ENCODE peak calls at places on chromosomes 13 and 19, in six cellular contexts. Y, K, F, H, O and U are unnamed samples.

GRCh38 chr19:47022541-47023447 is 3.2 kb downstream of the NPAS1 start:
- DNase-seq in Y (no peak), K (no peak), F (no peak), H (no peak), O (peak), U (no peak)

GRCh38 chr19:47609885-47610545 is 1.1 kb downstream of the BICRA start:
- DNase-seq in Y (peak), K (peak), F (peak), H (peak), O (peak), U (peak)

GRCh38 chr13:83184819-83185218 is 697.5 kb downstream of the SLITRK1 start:
- DNase-seq in Y (no peak), K (no peak), F (no peak), H (no peak), O (no peak), U (no peak)

GRCh38 chr13:50732712-50733111 is 110.8 kb downstream of the DLEU7 start:
- DNase-seq in Y (no peak), K (no peak), F (no peak), H (no peak), O (no peak), U (no peak)

GRCh38 chr19:38145627-38146026 is 78.4 kb downstream of the DPF1 start:
- DNase-seq in Y (no peak), K (no peak), F (no peak), H (no peak), O (no peak), U (no peak)

GRCh38 chr19:18780081-18780480 is 11.0 kb downstream of the COMP start:
- DNase-seq in Y (no peak), K (no peak), F (no peak), H (no peak), O (no peak), U (no peak)

GRCh38 chr13:52127783-52128702 is 830 bp downstream of the NEK5 start:
- DNase-seq in Y (peak), K (peak), F (peak), H (peak), O (peak), U (peak)

GRCh38 chr19:38596057-38596981 is 21.4 kb downstream of the MAP4K1 start:
- DNase-seq in Y (peak), K (peak), F (no peak), H (peak), O (peak), U (peak)

GRCh38 chr19:38713227-38713649 is 31.0 kb downstream of the CAPN12 start:
- DNase-seq in Y (no peak), K (no peak), F (no peak), H (no peak), O (no peak), U (no peak)

GRCh38 chr13:79541426-79542049 is 60.6 kb downstream of the NDFIP2 start:
- DNase-seq in Y (peak), K (no peak), F (peak), H (peak), O (peak), U (peak)

GRCh38 chr13:49810825-49811526 is 18.5 kb upstream of the KPNA3 start:
- DNase-seq in Y (peak), K (no peak), F (no peak), H (peak), O (no peak), U (no peak)

GRCh38 chr19:33644284-33644836 is 22.6 kb downstream of the CHST8 start:
- DNase-seq in Y (no peak), K (peak), F (no peak), H (no peak), O (no peak), U (no peak)

GRCh38 chr19:28482221-28482620 is 730.7 kb downstream of the UQCRFS1 start:
- DNase-seq in Y (no peak), K (no peak), F (no peak), H (no peak), O (no peak), U (no peak)

GRCh38 chr13:75901509-75901908 is 265.4 kb downstream of the LMO7 start:
- DNase-seq in Y (no peak), K (no peak), F (no peak), H (no peak), O (no peak), U (no peak)

GRCh38 chr13:112812306-112813034 is 122.6 kb downstream of the ATP11A start:
- DNase-seq in Y (no peak), K (no peak), F (no peak), H (no peak), O (no peak), U (no peak)

GRCh38 chr19:33048806-33049676 is 15.6 kb downstream of the RHPN2 start:
- DNase-seq in Y (peak), K (no peak), F (no peak), H (no peak), O (no peak), U (peak)

GRCh38 chr13:32911506-32911905 is 104.7 kb upstream of the KL start:
- DNase-seq in Y (peak), K (no peak), F (no peak), H (peak), O (peak), U (peak)

GRCh38 chr19:16660763-16661479 is at the start of gene TMEM38A:
- DNase-seq in Y (peak), K (peak), F (peak), H (no peak), O (peak), U (peak)

GRCh38 chr13:113365551-113365971 is 1.6 kb upstream of the GRTP1 start:
- DNase-seq in Y (no peak), K (no peak), F (no peak), H (no peak), O (no peak), U (no peak)

GRCh38 chr13:98129059-98129741 is 13.7 kb upstream of the FARP1 start:
- DNase-seq in Y (no peak), K (no peak), F (no peak), H (no peak), O (no peak), U (no peak)

GRCh38 chr19:1171755-1172352 is 2.2 kb downstream of the SBNO2 start:
- DNase-seq in Y (no peak), K (peak), F (no peak), H (no peak), O (peak), U (no peak)

GRCh38 chr13:27919934-27920676 is at the start of gene PDX1:
- DNase-seq in Y (peak), K (no peak), F (no peak), H (no peak), O (peak), U (peak)

GRCh38 chr13:33710924-33711323 is 107.0 kb upstream of the RFC3 start:
- DNase-seq in Y (no peak), K (no peak), F (no peak), H (no peak), O (peak), U (no peak)

GRCh38 chr19:47032171-47032811 is 12.7 kb downstream of the NPAS1 start:
- DNase-seq in Y (peak), K (peak), F (peak), H (no peak), O (peak), U (peak)

GRCh38 chr13:49443327-49443688 is 556 bp downstream of the CAB39L start:
- DNase-seq in Y (peak), K (no peak), F (no peak), H (peak), O (peak), U (no peak)

GRCh38 chr13:101838305-101838835 is 385.9 kb downstream of the ITGBL1 start:
- DNase-seq in Y (no peak), K (no peak), F (no peak), H (no peak), O (no peak), U (no peak)

GRCh38 chr13:44432595-44432994 is 59.0 kb downstream of the SERP2 start:
- DNase-seq in Y (no peak), K (no peak), F (no peak), H (no peak), O (no peak), U (no peak)

GRCh38 chr13:114063545-114064515 is 68.6 kb downstream of the RASA3 start:
- DNase-seq in Y (no peak), K (peak), F (no peak), H (no peak), O (peak), U (peak)

GRCh38 chr19:33470040-33470330 is 51.6 kb downstream of the PEPD start:
- DNase-seq in Y (no peak), K (peak), F (no peak), H (no peak), O (no peak), U (no peak)

GRCh38 chr13:44734204-44734707 is 158.1 kb upstream of the TSC22D1 start:
- DNase-seq in Y (no peak), K (peak), F (no peak), H (no peak), O (no peak), U (no peak)

GRCh38 chr19:48645652-48646191 is at the start of gene CA11:
- DNase-seq in Y (no peak), K (no peak), F (no peak), H (no peak), O (peak), U (peak)

DNA sequence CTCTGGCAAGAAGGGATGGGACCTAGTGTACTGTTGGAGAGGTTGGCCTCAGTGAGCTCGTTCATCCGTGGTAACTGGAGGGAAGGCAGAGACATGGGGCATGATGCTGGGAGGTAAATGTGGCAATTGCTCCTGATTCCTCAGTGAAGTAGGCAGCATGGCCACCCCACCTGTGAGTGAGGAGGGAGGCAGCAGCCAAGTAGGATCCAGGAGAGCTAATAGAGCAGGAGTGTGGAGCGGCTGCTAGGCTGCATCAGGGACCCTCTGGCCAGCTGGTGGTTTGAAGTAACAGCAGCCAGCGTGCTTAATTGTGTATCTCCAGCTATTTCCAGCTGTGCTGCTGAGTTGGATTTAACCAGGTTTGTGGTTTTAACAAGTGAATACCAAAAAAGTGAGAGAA is 24.7 kb downstream of the TM9SF2 start:
- DNase-seq in Y (no peak), K (no peak), F (no peak), H (no peak), O (no peak), U (no peak)
- H3K27ac ChIP-seq in Y (peak), K (no peak), F (no peak), H (no peak), O (no peak), U (no peak)

GRCh38 chr19:30448386-30449130 is 76.4 kb downstream of the ZNF536 start:
- DNase-seq in Y (no peak), K (no peak), F (no peak), H (no peak), O (peak), U (no peak)
- H3K4me3 ChIP-seq in Y (no peak), K (no peak), F (no peak), H (no peak), O (no peak), U (no peak)

GRCh38 chr19:45324349-45324907 is 1.8 kb upstream of the CKM start:
- DNase-seq in Y (no peak), K (no peak), F (no peak), H (no peak), O (no peak), U (no peak)
- H3K27ac ChIP-seq in Y (peak), K (no peak), F (no peak), H (no peak), O (no peak), U (no peak)

GRCh38 chr19:3293560-3293959 is 69.1 kb downstream of the CELF5 start:
- DNase-seq in Y (no peak), K (no peak), F (no peak), H (no peak), O (no peak), U (no peak)

GRCh38 chr19:3294080-3294850 is 69.8 kb downstream of the CELF5 start:
- DNase-seq in Y (no peak), K (no peak), F (no peak), H (no peak), O (no peak), U (no peak)

GRCh38 chr19:3296446-3296845 is 69.9 kb upstream of the NFIC start:
- DNase-seq in Y (no peak), K (no peak), F (no peak), H (no peak), O (no peak), U (no peak)

GRCh38 chr19:3295581-3295980 is 70.8 kb upstream of the NFIC start:
- DNase-seq in Y (no peak), K (no peak), F (no peak), H (no peak), O (no peak), U (no peak)

DNA sequence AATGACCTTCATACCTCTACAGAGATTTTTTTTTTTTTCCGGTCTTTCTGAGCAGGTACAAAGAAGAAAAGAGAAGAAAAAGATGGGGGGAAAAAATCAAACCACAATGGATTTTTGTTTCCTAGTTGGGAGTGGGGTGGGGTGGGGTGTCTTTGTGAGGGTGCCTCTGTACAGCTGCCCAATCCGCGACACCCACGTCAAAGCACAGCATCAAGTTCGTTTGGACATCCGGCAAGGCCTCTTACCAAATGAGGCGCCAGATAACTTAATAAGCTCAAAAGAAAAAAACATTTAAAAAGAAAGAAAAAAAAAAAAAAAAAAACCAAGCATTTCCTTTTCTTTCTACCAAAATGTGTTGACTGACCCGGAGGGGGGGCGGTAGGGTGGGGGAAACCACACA is 70.3 kb upstream of the NFIC start:
- DNase-seq in Y (no peak), K (no peak), F (no peak), H (no peak), O (no peak), U (no peak)
- H3K4me3 ChIP-seq in Y (no peak), K (no peak), F (no peak), H (no peak), O (no peak), U (no peak)

GRCh38 chr13:40984670-40985366 is 34.3 kb downstream of the ELF1 start:
- DNase-seq in Y (no peak), K (no peak), F (peak), H (no peak), O (no peak), U (peak)

GRCh38 chr13:40986328-40986856 is 32.7 kb downstream of the ELF1 start:
- DNase-seq in Y (no peak), K (no peak), F (no peak), H (peak), O (no peak), U (no peak)

GRCh38 chr13:40983725-40984669 is 35.1 kb downstream of the ELF1 start:
- DNase-seq in Y (no peak), K (no peak), F (no peak), H (no peak), O (no peak), U (no peak)

GRCh38 chr13:40987606-40988280 is 31.4 kb downstream of the ELF1 start:
- DNase-seq in Y (no peak), K (no peak), F (no peak), H (no peak), O (no peak), U (no peak)

GRCh38 chr13:40985596-40986327 is 33.4 kb downstream of the ELF1 start:
- DNase-seq in Y (no peak), K (no peak), F (no peak), H (no peak), O (no peak), U (no peak)
- H3K27ac ChIP-seq in Y (no peak), K (peak), F (peak), H (peak), O (no peak), U (peak)

GRCh38 chr13:108200781-108201398 is 14.4 kb downstream of the LIG4 start:
- DNase-seq in Y (no peak), K (no peak), F (no peak), H (no peak), O (no peak), U (no peak)
- H3K4me3 ChIP-seq in Y (no peak), K (no peak), F (no peak), H (no peak), O (no peak), U (no peak)

GRCh38 chr19:2454962-2455409 is 1.8 kb downstream of the LMNB2 start:
- DNase-seq in Y (no peak), K (no peak), F (no peak), H (no peak), O (no peak), U (no peak)

GRCh38 chr19:2456301-2456570 is 523 bp downstream of the LMNB2 start:
- DNase-seq in Y (no peak), K (no peak), F (peak), H (no peak), O (no peak), U (no peak)

GRCh38 chr19:2455481-2456300 is 1.1 kb downstream of the LMNB2 start:
- DNase-seq in Y (no peak), K (peak), F (peak), H (no peak), O (peak), U (peak)

GRCh38 chr19:2453431-2454025 is 3.2 kb downstream of the LMNB2 start:
- DNase-seq in Y (no peak), K (no peak), F (no peak), H (no peak), O (no peak), U (no peak)

DNA sequence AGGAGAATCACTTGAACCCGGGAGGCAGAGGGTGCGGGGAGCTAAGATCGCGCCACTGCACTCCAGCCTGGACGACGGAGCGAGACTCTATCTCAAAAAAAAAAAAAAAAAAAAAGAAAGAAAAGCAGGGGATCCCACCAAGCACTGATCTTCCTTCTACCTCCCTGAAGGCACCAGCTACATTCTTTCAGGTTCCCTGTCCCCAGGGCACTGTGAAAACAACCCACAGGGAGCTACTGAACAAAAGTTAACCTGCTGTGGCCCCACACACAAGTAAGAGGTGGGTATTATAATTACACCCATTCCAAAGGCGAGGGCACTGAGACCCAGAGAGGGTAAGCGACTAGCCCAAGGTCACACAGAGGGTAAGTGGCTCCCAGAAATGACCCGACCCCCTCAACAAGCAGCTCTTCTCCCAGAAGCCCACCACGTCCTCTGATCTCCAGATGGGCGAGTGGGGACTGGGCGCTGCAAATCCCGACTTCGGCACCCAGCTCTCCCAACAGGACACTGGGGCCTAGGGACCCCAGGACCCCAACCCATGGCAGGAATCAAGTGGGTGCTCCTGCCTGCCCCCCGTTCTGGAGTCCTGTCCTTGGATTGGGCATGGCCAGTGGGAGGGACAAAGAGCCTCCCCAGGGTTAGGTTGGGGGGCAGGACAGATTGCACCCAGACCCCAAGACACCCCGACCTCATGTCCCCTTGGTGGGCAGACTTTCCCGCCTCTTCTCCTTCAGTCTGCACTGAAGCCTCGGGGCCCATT is 2.4 kb downstream of the LMNB2 start:
- DNase-seq in Y (no peak), K (no peak), F (no peak), H (no peak), O (no peak), U (no peak)
- H3K27ac ChIP-seq in Y (peak), K (no peak), F (no peak), H (no peak), O (no peak), U (no peak)

DNA sequence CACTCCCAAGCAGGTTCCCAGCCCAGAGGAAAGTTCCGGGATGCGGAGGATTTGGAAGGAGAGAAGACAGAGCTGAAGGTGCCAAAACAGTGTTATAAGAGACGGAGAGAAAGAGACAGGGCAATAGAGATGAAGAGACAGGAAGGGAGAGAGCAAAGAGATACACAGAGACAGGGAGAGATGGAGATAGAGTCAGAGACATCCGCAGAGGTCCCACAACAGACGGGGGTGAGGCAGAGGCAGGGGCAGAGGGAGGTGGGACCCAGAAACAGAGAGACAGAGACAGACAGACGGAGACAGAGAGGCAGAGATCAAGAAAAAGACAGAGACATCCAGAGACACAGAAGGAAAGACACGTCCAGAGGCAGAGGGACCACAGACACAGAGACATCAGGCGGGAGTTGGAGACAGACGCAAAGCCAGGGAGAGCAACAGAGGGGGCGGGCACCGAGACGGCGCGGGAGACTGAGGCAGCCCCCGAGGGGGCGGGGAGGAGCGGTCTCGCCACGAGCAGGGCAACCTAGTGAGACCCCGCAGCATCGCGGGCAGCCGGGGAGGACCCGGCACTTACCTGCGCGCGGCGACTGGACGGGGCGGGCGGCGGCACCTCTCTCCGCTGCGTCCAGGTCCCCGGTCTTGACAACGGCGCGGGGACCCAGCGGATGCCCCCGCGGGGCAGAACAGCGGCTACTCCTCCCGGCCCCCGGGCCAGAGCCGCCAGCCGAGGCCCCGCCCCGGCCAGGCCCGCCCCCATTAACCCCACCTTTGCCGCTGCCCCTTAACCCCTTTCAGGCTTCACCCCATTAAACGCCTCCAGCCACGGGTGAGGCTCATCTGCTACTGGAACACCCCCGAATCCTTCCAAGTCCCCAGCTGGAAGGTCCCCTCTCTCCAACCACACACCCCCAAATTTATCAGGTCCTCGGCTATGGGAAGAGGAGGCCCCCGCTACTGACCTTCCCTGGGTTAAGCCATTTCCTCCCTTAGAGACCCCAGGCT is at the start of gene GPR4:
- DNase-seq in Y (peak), K (no peak), F (no peak), H (no peak), O (peak), U (no peak)
- H3K4me3 ChIP-seq in Y (no peak), K (peak), F (no peak), H (no peak), O (peak), U (peak)